ENCODE peak calls at places on chromosome 7, in six cellular contexts. V is IMR-90; D is brain pericyte; H is SHP77; K is activated naive CD8-positive, alpha-beta T cell treated with anti-CD3 and anti-CD28 coated beads for 36 hours; S is spleen. C is an unnamed sample.

GRCh38 chr7:137981668-137982067 is 20.2 kb downstream of the CREB3L2 start:
- DNase-seq in V (no peak), D (no peak), H (no peak), K (no peak), S (no peak), C (no peak)

GRCh38 chr7:100087055-100087750 is 1.6 kb upstream of the COPS6 start:
- DNase-seq in V (peak), D (no peak), H (no peak), K (no peak), S (no peak), C (no peak)

GRCh38 chr7:50307368-50308012 is 3.0 kb downstream of the IKZF1 start:
- DNase-seq in V (no peak), D (no peak), H (no peak), K (peak), S (peak), C (no peak)

GRCh38 chr7:151505433-151505832 is 14.3 kb downstream of the RHEB start:
- DNase-seq in V (no peak), D (no peak), H (no peak), K (no peak), S (no peak), C (no peak)

GRCh38 chr7:18890134-18890533 is 227.3 kb downstream of the TWIST1 start:
- DNase-seq in V (peak), D (no peak), H (no peak), K (no peak), S (no peak), C (no peak)

GRCh38 chr7:64656489-64656888 is 9.4 kb upstream of the ZNF107 start:
- DNase-seq in V (no peak), D (no peak), H (no peak), K (no peak), S (no peak), C (no peak)

GRCh38 chr7:117385340-117386124 is 41.8 kb downstream of the ASZ1 start:
- DNase-seq in V (peak), D (no peak), H (no peak), K (no peak), S (no peak), C (no peak)

GRCh38 chr7:47520408-47520807 is 61.5 kb downstream of the TNS3 start:
- DNase-seq in V (peak), D (no peak), H (no peak), K (no peak), S (peak), C (no peak)

GRCh38 chr7:158563051-158563450 is 24.6 kb downstream of the PTPRN2 start:
- DNase-seq in V (no peak), D (no peak), H (no peak), K (no peak), S (no peak), C (no peak)

GRCh38 chr7:47326808-47327207 is 255.1 kb downstream of the TNS3 start:
- DNase-seq in V (peak), D (no peak), H (no peak), K (no peak), S (no peak), C (no peak)

GRCh38 chr7:151451626-151452025 is 11.7 kb upstream of the CRYGN start:
- DNase-seq in V (no peak), D (no peak), H (no peak), K (no peak), S (peak), C (no peak)

GRCh38 chr7:289209-289755 is 688 bp upstream of the FOXL3 start:
- DNase-seq in V (no peak), D (no peak), H (no peak), K (no peak), S (peak), C (no peak)